ENCODE peak calls at places on chromosomes 16 and 17, in seven cellular contexts. Q, G, O, M, R, J and I are unnamed samples.

GRCh38 chr17:44900894-44901293 is 1.6 kb upstream of the EFTUD2 start:
- DNase-seq in O (no peak), J (peak), M (peak), R (peak), Q (peak), G (peak), I (peak)

GRCh38 chr16:89335803-89336485 is 118.4 kb downstream of the ZNF778 start:
- DNase-seq in Q (no peak), O (no peak), M (peak), G (no peak), R (peak), J (no peak), I (no peak)

GRCh38 chr17:8488931-8489330 is 53.2 kb downstream of the NDEL1 start:
- DNase-seq in M (peak), R (no peak), O (no peak), J (peak), Q (peak), G (peak), I (peak)

GRCh38 chr17:44097110-44097810 is 26.2 kb downstream of the HDAC5 start:
- DNase-seq in Q (peak), G (peak), M (peak), J (no peak), O (no peak), R (no peak), I (peak)

GRCh38 chr16:78686601-78687000 is 587.1 kb downstream of the WWOX start:
- DNase-seq in M (peak), Q (no peak), J (no peak), G (peak), R (no peak), O (no peak), I (no peak)

GRCh38 chr16:24838554-24839266 is 7.1 kb upstream of the SLC5A11 start:
- DNase-seq in O (peak), M (peak), J (peak), R (peak), Q (peak), G (peak), I (peak)

GRCh38 chr17:18250708-18251107 is 7.8 kb downstream of the FLII start:
- DNase-seq in G (no peak), J (no peak), R (no peak), O (no peak), M (no peak), Q (no peak), I (no peak)

GRCh38 chr17:44331249-44331760 is 6.7 kb upstream of the SLC25A39 start:
- DNase-seq in R (peak), M (peak), J (peak), O (peak), Q (peak), G (peak), I (peak)

GRCh38 chr17:62692721-62693431 is 65.4 kb downstream of the MRC2 start:
- DNase-seq in Q (no peak), M (peak), R (no peak), J (no peak), O (peak), G (peak), I (no peak)

GRCh38 chr16:74999208-74999682 is 421 bp downstream of the ZNRF1 start:
- DNase-seq in Q (no peak), O (no peak), R (no peak), G (peak), J (no peak), M (peak), I (peak)

GRCh38 chr17:2462481-2462880 is 49.2 kb downstream of the METTL16 start:
- DNase-seq in M (no peak), Q (no peak), J (no peak), O (no peak), G (no peak), R (no peak), I (no peak)

GRCh38 chr17:61431594-61432311 is 20.5 kb upstream of the TBX4 start:
- DNase-seq in G (no peak), R (no peak), M (peak), O (no peak), Q (no peak), J (no peak), I (peak)

GRCh38 chr16:47156816-47157215 is 13.1 kb upstream of the NETO2 start:
- DNase-seq in O (no peak), G (no peak), J (no peak), Q (no peak), R (no peak), M (no peak), I (no peak)

GRCh38 chr17:44312396-44313104 is 4.1 kb downstream of the RUNDC3A start:
- DNase-seq in Q (no peak), J (no peak), O (no peak), R (no peak), M (no peak), G (no peak), I (no peak)

GRCh38 chr16:14289692-14290340 is 218.7 kb downstream of the MRTFB start:
- DNase-seq in G (peak), M (peak), O (peak), Q (no peak), J (no peak), R (no peak), I (no peak)

GRCh38 chr17:8859029-8859803 is 8.3 kb downstream of the PIK3R6 start:
- DNase-seq in M (no peak), J (no peak), Q (peak), O (no peak), R (no peak), G (peak), I (no peak)

GRCh38 chr16:12917653-12918052 is 16.3 kb downstream of the SHISA9 start:
- DNase-seq in O (peak), R (no peak), Q (no peak), M (peak), J (no peak), G (no peak), I (peak)

GRCh38 chr16:65833171-65833871 is 533.2 kb upstream of the CDH5 start:
- DNase-seq in R (no peak), M (peak), Q (peak), J (no peak), G (peak), O (no peak), I (peak)

GRCh38 chr17:56754523-56755208 is 79.1 kb downstream of the C17orf67 start:
- DNase-seq in M (peak), Q (no peak), J (no peak), R (no peak), G (peak), O (peak), I (peak)

GRCh38 chr16:22035094-22035675 is 27.3 kb downstream of the MOSMO start:
- DNase-seq in M (no peak), Q (no peak), G (peak), O (no peak), R (no peak), J (no peak), I (no peak)

GRCh38 chr17:79921411-79922160 is 82.3 kb upstream of the CBX4 start:
- DNase-seq in R (no peak), O (no peak), G (no peak), M (peak), J (no peak), Q (no peak), I (no peak)

GRCh38 chr17:14316131-14316854 is 15.4 kb downstream of the HS3ST3B1 start:
- DNase-seq in O (no peak), M (no peak), Q (peak), J (no peak), G (peak), R (no peak), I (no peak)

GRCh38 chr16:48434653-48435318 is 49.6 kb upstream of the SIAH1 start:
- DNase-seq in G (peak), M (peak), J (no peak), O (peak), Q (no peak), R (no peak), I (no peak)

GRCh38 chr16:66258916-66259845 is 107.3 kb upstream of the CDH5 start:
- DNase-seq in O (no peak), Q (no peak), R (no peak), G (no peak), J (no peak), M (no peak), I (no peak)

GRCh38 chr16:88058136-88058535 is 106.9 kb downstream of the BANP start:
- DNase-seq in R (peak), M (no peak), Q (no peak), O (no peak), J (no peak), G (no peak), I (no peak)

GRCh38 chr17:16997514-16998429 is 25.9 kb upstream of the TNFRSF13B start:
- DNase-seq in O (peak), G (no peak), M (no peak), Q (no peak), R (peak), J (no peak), I (no peak)

GRCh38 chr17:31349454-31349853 is 28.0 kb upstream of the EVI2A start:
- DNase-seq in M (no peak), R (no peak), Q (no peak), O (no peak), J (no peak), G (no peak), I (no peak)

GRCh38 chr17:22516861-22517636 is 824.7 kb downstream of the KCNJ18 start:
- DNase-seq in Q (no peak), M (no peak), J (no peak), O (no peak), G (no peak), R (no peak), I (no peak)

GRCh38 chr17:54901230-54901847 is 687 bp downstream of the TOM1L1 start:
- DNase-seq in R (no peak), Q (peak), O (peak), M (peak), G (peak), J (no peak), I (peak)

GRCh38 chr16:70760221-70760620 is 40.7 kb downstream of the VAC14 start:
- DNase-seq in G (no peak), O (no peak), R (no peak), J (no peak), M (peak), Q (no peak), I (no peak)

GRCh38 chr16:14509055-14509454 is 121.0 kb downstream of the PARN start:
- DNase-seq in O (peak), G (peak), R (no peak), Q (peak), M (no peak), J (no peak), I (no peak)

GRCh38 chr17:53626286-53626685 is 196.4 kb upstream of the KIF2B start:
- DNase-seq in Q (peak), G (peak), O (no peak), J (no peak), M (peak), R (no peak), I (peak)

GRCh38 chr17:81927653-81928496 is at the start of gene MAFG:
- DNase-seq in M (peak), R (peak), O (peak), G (peak), J (peak), Q (peak), I (peak)
- TF ChIP-seq CTCF in M (peak), R (no peak), O (peak), G (peak), J (no peak), Q (peak), I (peak)

GRCh38 chr17:76088041-76088867 is 9.3 kb downstream of the ZACN start:
- DNase-seq in R (no peak), Q (no peak), J (no peak), M (no peak), G (no peak), O (no peak), I (no peak)
- TF ChIP-seq CTCF in R (no peak), Q (no peak), J (no peak), M (no peak), G (no peak), O (no peak), I (peak)

GRCh38 chr16:79805621-79806020 is 205.1 kb upstream of the MAF start:
- DNase-seq in J (no peak), M (no peak), R (no peak), Q (peak), O (no peak), G (no peak), I (no peak)
- TF ChIP-seq CTCF in J (no peak), M (no peak), R (no peak), Q (no peak), O (no peak), G (no peak), I (no peak)

GRCh38 chr16:85675528-85675927 is 13.2 kb downstream of the GINS2 start:
- DNase-seq in M (peak), O (peak), G (peak), R (no peak), J (no peak), Q (no peak), I (peak)
- TF ChIP-seq CTCF in M (peak), O (peak), G (peak), R (no peak), J (no peak), Q (peak), I (peak)

GRCh38 chr16:57186630-57187507 is 740 bp downstream of the RSPRY1 start:
- DNase-seq in R (no peak), G (peak), J (peak), Q (peak), M (peak), O (peak), I (peak)

GRCh38 chr16:57185446-57185944 is 344 bp downstream of the PSME3IP1 start:
- DNase-seq in O (peak), J (peak), G (peak), Q (peak), M (peak), R (peak), I (peak)

GRCh38 chr16:57184890-57185445 is 871 bp downstream of the PSME3IP1 start:
- DNase-seq in J (no peak), Q (no peak), M (no peak), O (no peak), G (no peak), R (no peak), I (no peak)

GRCh38 chr16:57187508-57187854 is 1.4 kb downstream of the RSPRY1 start:
- DNase-seq in M (no peak), Q (no peak), O (peak), R (no peak), J (no peak), G (peak), I (no peak)

DNA sequence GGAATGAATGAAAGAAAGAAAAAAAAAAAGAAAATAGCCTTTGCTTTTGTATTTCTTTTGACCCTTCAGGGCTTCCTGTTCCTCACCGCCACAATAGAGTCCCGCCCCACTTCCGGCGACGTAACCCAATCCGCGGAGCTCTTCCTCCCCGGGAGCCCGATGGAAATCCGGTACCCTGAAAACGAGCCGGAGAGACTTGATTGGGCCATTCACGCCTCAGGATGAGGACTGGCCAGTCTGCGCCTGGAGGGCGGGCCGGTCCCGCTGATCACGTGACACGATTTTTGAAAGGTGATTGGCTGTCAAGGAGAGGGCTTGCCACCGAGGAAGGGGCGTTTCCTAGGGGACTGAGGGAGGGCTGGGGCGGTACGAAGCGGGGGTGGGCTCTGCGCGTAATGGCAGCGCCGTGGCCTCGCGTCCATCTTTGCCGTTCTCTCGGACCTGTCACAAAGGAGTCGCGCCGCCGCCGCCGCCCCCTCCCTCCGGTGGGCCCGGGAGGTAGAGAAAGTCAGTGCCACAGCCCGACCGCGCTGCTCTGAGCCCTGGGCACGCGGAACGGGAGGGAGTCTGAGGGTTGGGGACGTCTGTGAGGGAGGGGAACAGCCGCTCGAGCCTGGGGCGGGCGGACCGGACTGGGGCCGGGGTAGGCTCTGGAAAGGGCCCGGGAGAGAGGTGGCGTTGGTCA is at the start of the genes PSME3IP1 and RSPRY1:
- DNase-seq in G (peak), R (peak), J (peak), O (peak), Q (peak), M (peak), I (peak)
- TF ChIP-seq CTCF in G (no peak), R (peak), J (no peak), O (no peak), Q (no peak), M (no peak), I (no peak)